ENCODE peak calls at places on chromosomes 3 and 15, in six cellular contexts. A is tibial artery, X is mesothelial cell of epicardium, B is left ventricle myocardium inferior, D is Peyer's patch, V is GM10248. J is an unnamed sample.

GRCh38 chr3:128497305-128498126 is 4.5 kb upstream of the GATA2 start:
- DNase-seq in B (peak), V (peak), X (peak), D (peak), A (peak), J (peak)

GRCh38 chr15:52257734-52258062 is 37.9 kb downstream of the MYO5C start:
- DNase-seq in D (no peak), V (no peak), B (no peak), A (no peak), X (no peak), J (no peak)

GRCh38 chr15:69758810-69759410 is 306.3 kb downstream of the RPLP1 start:
- DNase-seq in B (peak), A (no peak), V (peak), D (peak), X (no peak), J (no peak)

GRCh38 chr3:46187876-46188275 is 20.2 kb downstream of the CCR1 start:
- DNase-seq in A (no peak), X (no peak), D (no peak), V (peak), B (no peak), J (no peak)

GRCh38 chr3:126654571-126655393 is at the start of gene TXNRD3:
- DNase-seq in B (peak), D (peak), V (peak), X (peak), A (peak), J (peak)

GRCh38 chr3:191235331-191236314 is 36.6 kb downstream of the OSTN start:
- DNase-seq in A (no peak), D (no peak), V (peak), X (no peak), B (no peak), J (no peak)

GRCh38 chr3:111936191-111936841 is 42.5 kb upstream of the ABHD10 start:
- DNase-seq in V (no peak), X (no peak), A (no peak), B (no peak), D (no peak), J (no peak)

GRCh38 chr3:177201707-177202397 is 4.6 kb upstream of the TBL1XR1 start:
- DNase-seq in B (no peak), A (no peak), D (peak), X (no peak), V (peak), J (no peak)

GRCh38 chr3:71570453-71571038 is 13.0 kb downstream of the FOXP1 start:
- DNase-seq in A (no peak), X (no peak), B (no peak), V (no peak), D (no peak), J (no peak)

GRCh38 chr15:31733424-31733823 is 296.9 kb upstream of the CHRNA7 start:
- DNase-seq in A (no peak), V (no peak), B (no peak), X (no peak), D (no peak), J (no peak)

GRCh38 chr3:133211449-133211848 is 173.3 kb downstream of the TMEM108 start:
- DNase-seq in B (no peak), A (no peak), D (no peak), V (peak), X (no peak), J (no peak)

GRCh38 chr3:46695177-46695961 is 1.9 kb upstream of the ALS2CL start:
- DNase-seq in V (peak), D (peak), X (no peak), B (peak), A (peak), J (peak)

GRCh38 chr15:73631915-73632669 is 1.1 kb downstream of the NPTN start:
- DNase-seq in V (no peak), X (no peak), B (no peak), D (no peak), A (peak), J (no peak)

GRCh38 chr3:141618938-141619337 is 119.2 kb upstream of the RNF7 start:
- DNase-seq in V (no peak), B (no peak), D (no peak), X (no peak), A (no peak), J (no peak)

GRCh38 chr3:137259709-137260108 is 301.9 kb downstream of the IL20RB start:
- DNase-seq in D (no peak), X (no peak), V (no peak), A (no peak), B (no peak), J (peak)

GRCh38 chr3:183254816-183255730 is 2.0 kb downstream of the B3GNT5 start:
- DNase-seq in A (no peak), D (peak), X (no peak), B (no peak), V (no peak), J (no peak)

GRCh38 chr3:28664123-28664522 is 315.5 kb upstream of the AZI2 start:
- DNase-seq in D (no peak), A (no peak), B (no peak), X (no peak), V (no peak), J (no peak)

GRCh38 chr3:149657796-149658443 is at the start of gene WWTR1:
- DNase-seq in X (peak), B (peak), D (peak), V (peak), A (peak), J (peak)

GRCh38 chr3:71395927-71396695 is 187.4 kb downstream of the FOXP1 start:
- DNase-seq in D (no peak), V (no peak), X (no peak), A (peak), B (no peak), J (no peak)

GRCh38 chr3:98978068-98978811 is 76.7 kb upstream of the DCBLD2 start:
- DNase-seq in V (no peak), X (no peak), D (no peak), A (no peak), B (no peak), J (no peak)

GRCh38 chr15:51139091-51139490 is 44.4 kb upstream of the TNFAIP8L3 start:
- DNase-seq in D (no peak), A (no peak), V (no peak), X (no peak), B (no peak), J (no peak)

GRCh38 chr15:75648156-75649000 is 666 bp downstream of the SNX33 start:
- DNase-seq in B (peak), V (no peak), X (no peak), A (peak), D (no peak), J (peak)
- TF ChIP-seq CTCF in B (no peak), V (no peak), X (no peak), A (no peak), D (no peak), J (no peak)

GRCh38 chr3:51386852-51387229 is 1.8 kb downstream of the MANF start:
- DNase-seq in D (no peak), B (no peak), A (no peak), X (no peak), V (no peak), J (no peak)

GRCh38 chr3:51390186-51390585 is 899 bp upstream of the RBM15B start:
- DNase-seq in A (no peak), V (no peak), B (no peak), D (no peak), X (no peak), J (no peak)

GRCh38 chr3:51389423-51390183 is 1.5 kb upstream of the RBM15B start:
- DNase-seq in X (no peak), A (peak), V (peak), D (peak), B (peak), J (peak)

GRCh38 chr3:51386159-51386851 is 1.2 kb downstream of the MANF start:
- DNase-seq in B (no peak), X (no peak), A (no peak), D (no peak), V (no peak), J (no peak)

GRCh38 chr3:51388286-51389029 is 2.6 kb upstream of the RBM15B start:
- DNase-seq in B (no peak), A (no peak), D (no peak), X (no peak), V (no peak), J (no peak)
- TF ChIP-seq CTCF in B (no peak), A (no peak), D (no peak), X (peak), V (peak), J (no peak)

DNA sequence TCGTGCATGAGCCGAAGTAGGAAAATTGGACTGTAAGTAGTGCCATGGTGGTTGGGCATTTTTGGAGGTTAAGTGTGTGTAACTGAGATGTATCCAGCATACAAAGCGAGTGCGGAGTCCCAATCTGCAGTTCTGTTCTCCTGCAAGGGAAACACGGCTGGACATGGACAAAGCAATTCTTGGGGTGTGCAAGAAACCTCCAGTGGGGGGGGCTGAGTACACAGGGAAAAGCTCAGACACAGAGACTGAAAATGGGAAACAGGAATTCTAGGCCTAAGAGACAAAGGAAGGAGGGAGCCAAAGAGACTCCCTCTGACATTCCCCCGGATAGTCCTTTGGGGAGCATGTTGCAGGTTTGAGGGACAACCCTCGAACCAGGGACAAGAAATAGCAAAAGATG is 83.2 kb upstream of the PLSCR4 start:
- DNase-seq in X (no peak), V (no peak), B (peak), A (peak), D (no peak), J (peak)
- TF ChIP-seq CTCF in X (no peak), V (peak), B (peak), A (no peak), D (no peak), J (no peak)

DNA sequence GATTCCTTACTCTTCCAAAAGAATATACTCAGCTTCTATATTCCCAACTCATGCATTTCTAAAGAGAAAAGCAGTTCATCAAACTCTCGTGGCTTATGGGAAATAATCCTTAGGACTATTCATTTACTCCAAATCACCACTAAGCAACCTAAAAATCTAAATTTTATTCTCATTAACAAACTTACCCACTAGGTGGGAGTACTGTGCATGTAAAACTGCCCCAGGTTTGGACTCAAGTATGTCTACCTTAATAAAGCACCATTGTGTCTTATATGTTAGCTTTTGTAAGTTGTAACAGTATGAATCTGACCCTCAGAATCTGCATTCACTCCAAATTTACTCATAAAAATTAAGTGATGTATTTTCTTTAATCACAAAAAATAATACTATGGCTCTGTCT is 25.3 kb downstream of the RAD18 start:
- DNase-seq in B (no peak), D (no peak), V (no peak), X (no peak), A (no peak), J (no peak)
- TF ChIP-seq CTCF in B (no peak), D (no peak), V (peak), X (peak), A (no peak), J (peak)

GRCh38 chr15:67843092-67843501 is 3.3 kb upstream of the RNU6-1 start:
- DNase-seq in D (no peak), X (no peak), V (no peak), A (no peak), B (no peak), J (no peak)
- TF ChIP-seq CTCF in D (no peak), X (no peak), V (no peak), A (no peak), B (no peak), J (no peak)

GRCh38 chr15:25268166-25268565 is 170.7 kb downstream of the UBE3A start:
- DNase-seq in X (no peak), V (no peak), B (no peak), D (no peak), A (no peak), J (no peak)
- TF ChIP-seq CTCF in X (no peak), V (peak), B (peak), D (no peak), A (no peak), J (no peak)

DNA sequence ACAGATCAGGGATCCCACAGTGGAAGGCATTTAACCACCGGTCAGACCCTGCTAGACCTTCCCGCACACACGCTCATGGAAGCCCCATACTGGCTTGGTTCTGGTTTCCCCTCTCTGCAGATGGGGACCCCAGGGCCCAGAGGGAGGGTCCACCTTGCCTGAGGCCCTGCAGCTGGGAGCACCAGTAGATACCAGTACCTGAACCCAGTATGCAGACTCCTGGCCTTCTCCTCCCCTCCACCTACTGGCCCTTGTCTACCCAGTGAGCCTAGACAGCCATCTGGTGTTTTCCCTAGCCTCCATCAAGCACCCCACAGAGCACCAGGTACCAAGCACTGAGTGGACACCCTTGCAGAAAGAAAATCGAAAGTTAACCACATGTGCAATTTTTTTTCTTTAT is 65.1 kb downstream of the MEGF11 start:
- DNase-seq in B (no peak), X (no peak), A (no peak), V (no peak), D (no peak), J (no peak)
- TF ChIP-seq CTCF in B (peak), X (no peak), A (no peak), V (no peak), D (no peak), J (no peak)

GRCh38 chr3:27105904-27106303 is 263.3 kb downstream of the NEK10 start:
- DNase-seq in A (no peak), X (no peak), V (no peak), D (no peak), B (no peak), J (peak)
- TF ChIP-seq CTCF in A (no peak), X (no peak), V (no peak), D (no peak), B (peak), J (peak)

GRCh38 chr15:58840048-58840447 is 68.9 kb downstream of the MINDY2 start:
- DNase-seq in D (no peak), X (no peak), V (no peak), A (no peak), B (no peak), J (no peak)
- TF ChIP-seq CTCF in D (no peak), X (no peak), V (no peak), A (no peak), B (no peak), J (no peak)

J was measured in endothelial cell.